ENCODE peak calls at places on chromosomes 13 and 19, in five cellular contexts. H is HCT116, C is dorsolateral prefrontal cortex, G is adrenal gland, S is cardiac muscle cell. P is an unnamed sample.

GRCh38 chr13:39910041-39910440 is 254.6 kb downstream of the COG6 start:
- DNase-seq in H (no peak), C (no peak), G (no peak), S (no peak), P (no peak)

GRCh38 chr19:33700408-33700757 is 78.6 kb downstream of the CHST8 start:
- DNase-seq in H (no peak), C (no peak), G (no peak), S (no peak), P (no peak)

GRCh38 chr19:47544476-47544875 is 28.5 kb downstream of the ZNF541 start:
- DNase-seq in H (no peak), C (no peak), G (no peak), S (no peak), P (no peak)

GRCh38 chr19:17681505-17682125 is 6.5 kb downstream of the UNC13A start:
- DNase-seq in H (no peak), C (no peak), G (peak), S (peak), P (peak)

GRCh38 chr19:36081894-36082293 is 27.2 kb downstream of the WDR62 start:
- DNase-seq in H (no peak), C (no peak), G (no peak), S (no peak), P (no peak)

GRCh38 chr13:52356327-52356726 is 49.6 kb downstream of the THSD1 start:
- DNase-seq in H (no peak), C (no peak), G (no peak), S (no peak), P (no peak)

GRCh38 chr19:49570138-49570856 is 10.1 kb downstream of the NOSIP start:
- DNase-seq in H (peak), C (no peak), G (peak), S (peak), P (peak)

GRCh38 chr13:107376393-107377085 is 808.6 kb upstream of the ARGLU1 start:
- DNase-seq in H (no peak), C (no peak), G (no peak), S (no peak), P (no peak)

GRCh38 chr19:43553656-43554055 is 20.7 kb downstream of the ZNF575 start:
- DNase-seq in H (no peak), C (no peak), G (no peak), S (no peak), P (no peak)

GRCh38 chr13:55437162-55437561 is 1703.6 kb upstream of the PRR20A start:
- DNase-seq in H (no peak), C (no peak), G (no peak), S (no peak), P (no peak)

GRCh38 chr13:60482012-60482411 is 85.0 kb downstream of the TDRD3 start:
- DNase-seq in H (no peak), C (no peak), G (no peak), S (no peak), P (no peak)

GRCh38 chr13:24660023-24660806 is 20.0 kb upstream of the ATP12A start:
- DNase-seq in H (no peak), C (no peak), G (no peak), S (no peak), P (no peak)

GRCh38 chr19:3497757-3498515 is 2.5 kb downstream of the DOHH start:
- DNase-seq in H (no peak), C (no peak), G (no peak), S (no peak), P (no peak)

GRCh38 chr19:41590945-41591344 is 15.0 kb downstream of the CEACAM21 start:
- DNase-seq in H (no peak), C (no peak), G (no peak), S (no peak), P (no peak)

GRCh38 chr19:12163841-12164240 is 945 bp downstream of the ZNF136 start:
- DNase-seq in H (no peak), C (no peak), G (no peak), S (no peak), P (no peak)

GRCh38 chr19:33032218-33032781 is 32.4 kb downstream of the RHPN2 start:
- DNase-seq in H (no peak), C (no peak), G (no peak), S (no peak), P (no peak)

GRCh38 chr13:106533101-106533939 is 2.1 kb downstream of the EFNB2 start:
- DNase-seq in H (no peak), C (peak), G (peak), S (peak), P (no peak)

GRCh38 chr13:24074687-24075086 is 85.8 kb upstream of the SPATA13 start:
- DNase-seq in H (no peak), C (no peak), G (peak), S (no peak), P (no peak)

GRCh38 chr19:53157601-53158000 is 1.3 kb downstream of the ZNF347 start:
- DNase-seq in H (no peak), C (no peak), G (peak), S (peak), P (no peak)

GRCh38 chr19:21141787-21142464 is at the start of gene ZNF431:
- DNase-seq in H (peak), C (peak), G (peak), S (peak), P (peak)

GRCh38 chr13:59345316-59345715 is 818.4 kb downstream of the DIAPH3 start:
- DNase-seq in H (no peak), C (no peak), G (no peak), S (no peak), P (no peak)

GRCh38 chr19:46787331-46788100 is 878 bp downstream of the SLC1A5 start:
- DNase-seq in H (no peak), C (no peak), G (peak), S (peak), P (no peak)

GRCh38 chr13:110445183-110445582 is 116.3 kb downstream of the RAB20 start:
- DNase-seq in H (no peak), C (no peak), G (no peak), S (no peak), P (no peak)

GRCh38 chr19:54160182-54160811 is 776 bp upstream of the LENG1 start:
- DNase-seq in H (no peak), C (peak), G (no peak), S (no peak), P (no peak)

DNA sequence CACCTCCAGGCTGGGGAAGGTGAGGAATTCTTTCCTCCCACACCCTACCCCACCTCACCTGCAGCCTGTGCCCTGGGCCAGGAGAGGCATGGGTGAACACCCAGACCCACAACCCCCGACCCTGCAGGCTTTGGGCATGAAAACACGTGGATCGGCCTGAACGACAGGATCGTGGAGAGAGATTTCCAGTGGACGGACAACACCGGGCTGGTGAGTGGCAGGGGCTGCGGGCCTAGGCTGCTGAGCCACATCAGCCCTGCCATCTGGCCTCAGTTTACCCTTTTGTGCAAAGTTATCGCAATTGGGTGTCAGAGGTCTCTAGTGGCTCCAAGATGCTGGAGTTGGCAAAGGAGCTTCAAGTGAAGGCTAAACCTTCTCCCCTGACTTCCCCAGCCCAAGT is 28.7 kb downstream of the NCAN start:
- DNase-seq in H (no peak), C (no peak), G (no peak), S (no peak), P (no peak)
- TF ChIP-seq CTCF in H (no peak), C (no peak), G (no peak), S (no peak), P (no peak)

DNA sequence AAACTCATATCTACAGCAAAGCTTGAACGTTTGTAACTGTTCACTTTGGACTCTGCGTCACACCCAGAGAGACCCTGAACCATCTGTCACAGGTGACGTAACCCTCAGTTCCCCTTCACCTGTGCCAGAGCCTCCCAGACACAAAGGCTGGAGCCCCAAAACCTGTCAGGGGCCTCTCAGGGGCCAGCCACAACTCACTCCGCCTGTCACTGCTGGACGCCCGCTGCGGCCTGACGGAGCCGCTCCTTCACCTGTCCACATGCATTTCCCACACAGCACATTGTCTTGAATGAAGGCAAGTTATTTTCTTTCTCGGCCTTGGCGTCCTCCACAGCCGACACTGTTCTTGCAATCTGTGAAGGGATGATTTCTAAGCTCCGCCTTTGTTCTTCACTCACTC is 7.9 kb downstream of the RASA3 start:
- DNase-seq in H (no peak), C (no peak), G (no peak), S (no peak), P (no peak)
- H3K4me3 ChIP-seq in H (no peak), C (no peak), G (no peak), S (no peak), P (no peak)

GRCh38 chr13:91045351-91046034 is 302.0 kb upstream of the MIR17HG start:
- DNase-seq in H (peak), C (no peak), G (no peak), S (peak), P (no peak)
- TF ChIP-seq CTCF in H (no peak), C (peak), G (no peak), S (peak), P (no peak)

GRCh38 chr19:6048808-6049405 is 61.4 kb downstream of the RFX2 start:
- DNase-seq in H (peak), C (peak), G (peak), S (peak), P (no peak)
- H3K4me3 ChIP-seq in H (no peak), C (no peak), G (no peak), S (no peak), P (no peak)

GRCh38 chr13:50912851-50913250 is 3.3 kb downstream of the RNASEH2B start:
- DNase-seq in H (no peak), C (no peak), G (no peak), S (no peak), P (no peak)
- TF ChIP-seq CTCF in H (no peak), C (no peak), G (no peak), S (no peak), P (no peak)